ENCODE peak calls at places on chromosomes 12 and 14, in six cellular contexts. One of them, this sample, is unnamed.

GRCh38 chr12:93738199-93739058 is 61.3 kb downstream of the CRADD start:
- DNase-seq in H1: no peak
- DNase-seq in GM12878: no peak
- DNase-seq in K562: no peak
- DNase-seq in SK-N-SH: no peak
- DNase-seq in HepG2: no peak
- DNase-seq in this sample: no peak

GRCh38 chr14:34147461-34147860 is 196.6 kb upstream of the EGLN3 start:
- DNase-seq in H1: no peak
- DNase-seq in GM12878: no peak
- DNase-seq in K562: no peak
- DNase-seq in SK-N-SH: no peak
- DNase-seq in HepG2: no peak
- DNase-seq in this sample: no peak

GRCh38 chr14:106372870-106373657 is 846.7 kb downstream of the TMEM121 start:
- DNase-seq in H1: peak
- DNase-seq in GM12878: no peak
- DNase-seq in K562: peak
- DNase-seq in SK-N-SH: peak
- DNase-seq in HepG2: peak
- DNase-seq in this sample: peak

GRCh38 chr14:88611878-88612277 is 49.0 kb downstream of the ZC3H14 start:
- DNase-seq in H1: no peak
- DNase-seq in GM12878: no peak
- DNase-seq in K562: no peak
- DNase-seq in SK-N-SH: peak
- DNase-seq in HepG2: no peak
- DNase-seq in this sample: no peak

GRCh38 chr14:34629657-34630529 is at the start of gene SNX6:
- DNase-seq in H1: peak
- DNase-seq in GM12878: no peak
- DNase-seq in K562: peak
- DNase-seq in SK-N-SH: peak
- DNase-seq in HepG2: peak
- DNase-seq in this sample: peak

GRCh38 chr12:92431146-92431545 is 271.6 kb upstream of the PLEKHG7 start:
- DNase-seq in H1: no peak
- DNase-seq in GM12878: no peak
- DNase-seq in K562: peak
- DNase-seq in SK-N-SH: no peak
- DNase-seq in HepG2: no peak
- DNase-seq in this sample: no peak

GRCh38 chr12:2185751-2186341 is 133.1 kb downstream of the CACNA1C start:
- DNase-seq in H1: no peak
- DNase-seq in GM12878: no peak
- DNase-seq in K562: no peak
- DNase-seq in SK-N-SH: no peak
- DNase-seq in HepG2: no peak
- DNase-seq in this sample: no peak

GRCh38 chr12:123094349-123095073 is 56.4 kb downstream of the PITPNM2 start:
- DNase-seq in H1: no peak
- DNase-seq in GM12878: no peak
- DNase-seq in K562: peak
- DNase-seq in SK-N-SH: no peak
- DNase-seq in HepG2: peak
- DNase-seq in this sample: no peak

GRCh38 chr14:34012978-34013713 is 62.3 kb upstream of the EGLN3 start:
- DNase-seq in H1: no peak
- DNase-seq in GM12878: peak
- DNase-seq in K562: no peak
- DNase-seq in SK-N-SH: no peak
- DNase-seq in HepG2: no peak
- DNase-seq in this sample: peak

GRCh38 chr14:53032161-53032803 is 81.4 kb upstream of the FERMT2 start:
- DNase-seq in H1: no peak
- DNase-seq in GM12878: no peak
- DNase-seq in K562: no peak
- DNase-seq in SK-N-SH: no peak
- DNase-seq in HepG2: peak
- DNase-seq in this sample: no peak

DNA sequence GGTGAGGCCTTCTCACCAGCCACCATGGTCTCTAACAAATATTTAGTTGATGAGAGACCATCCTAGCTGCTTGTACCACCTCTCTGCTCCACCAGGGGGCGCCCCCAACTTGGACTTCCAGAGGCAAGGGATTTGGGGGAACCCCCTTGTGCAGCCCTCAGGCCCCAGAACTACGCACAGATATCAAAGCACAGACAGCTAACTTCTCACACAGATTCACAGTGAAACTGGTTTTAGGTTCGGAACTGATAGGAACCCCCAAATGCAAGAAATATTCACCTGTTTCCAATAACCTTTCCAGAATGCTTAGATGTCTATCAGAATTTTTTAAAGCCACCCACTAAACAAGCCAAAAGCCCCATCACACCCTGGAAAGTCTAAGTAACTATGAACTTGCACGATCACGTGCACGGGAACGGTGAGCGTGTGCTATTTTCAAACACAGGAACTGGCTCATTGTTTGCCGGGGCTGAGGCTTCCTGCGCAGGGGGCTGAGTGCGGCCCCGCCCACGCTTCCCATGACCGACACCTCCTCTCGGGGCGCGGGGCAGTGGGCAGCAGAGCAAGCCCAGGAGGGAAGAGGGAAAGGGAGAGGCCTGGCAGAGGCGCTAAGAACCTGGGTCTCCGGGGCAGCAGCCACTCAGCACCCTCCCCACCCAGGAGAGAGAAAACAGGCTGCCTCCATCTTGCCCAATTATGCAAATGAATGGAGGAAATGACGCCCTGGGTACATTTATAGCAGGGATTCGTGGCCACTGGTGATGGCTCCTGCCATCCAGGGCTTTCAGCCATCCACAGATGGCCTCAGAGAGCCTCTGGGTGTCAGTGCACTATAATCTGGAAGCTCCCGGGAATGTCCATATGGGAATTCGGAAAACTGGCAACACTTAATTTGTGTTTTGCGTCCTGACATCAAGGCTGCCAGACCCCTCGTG is 79.4 kb upstream of the GPR68 start:
- DNase-seq in H1: peak
- DNase-seq in GM12878: peak
- DNase-seq in K562: peak
- DNase-seq in SK-N-SH: peak
- DNase-seq in HepG2: peak
- DNase-seq in this sample: peak
- TF ChIP-seq POLR2AphosphoS5 in H1: no peak
- TF ChIP-seq POLR2AphosphoS5 in GM12878: peak
- TF ChIP-seq POLR2AphosphoS5 in K562: no peak
- TF ChIP-seq POLR2AphosphoS5 in SK-N-SH: no peak
- TF ChIP-seq POLR2AphosphoS5 in HepG2: no peak
- TF ChIP-seq POLR2AphosphoS5 in this sample: no peak

GRCh38 chr14:91942946-91943345 is 4.5 kb downstream of the FBLN5 start:
- DNase-seq in H1: no peak
- DNase-seq in GM12878: no peak
- DNase-seq in K562: no peak
- DNase-seq in SK-N-SH: no peak
- DNase-seq in HepG2: no peak
- DNase-seq in this sample: no peak

GRCh38 chr14:91946313-91947195 is 940 bp downstream of the FBLN5 start:
- DNase-seq in H1: peak
- DNase-seq in GM12878: no peak
- DNase-seq in K562: no peak
- DNase-seq in SK-N-SH: no peak
- DNase-seq in HepG2: no peak
- DNase-seq in this sample: no peak

GRCh38 chr14:91947196-91948184 is at the start of gene FBLN5:
- DNase-seq in H1: peak
- DNase-seq in GM12878: no peak
- DNase-seq in K562: no peak
- DNase-seq in SK-N-SH: peak
- DNase-seq in HepG2: no peak
- DNase-seq in this sample: no peak

GRCh38 chr14:91942128-91942527 is 5.4 kb downstream of the FBLN5 start:
- DNase-seq in H1: no peak
- DNase-seq in GM12878: no peak
- DNase-seq in K562: no peak
- DNase-seq in SK-N-SH: no peak
- DNase-seq in HepG2: no peak
- DNase-seq in this sample: no peak

GRCh38 chr14:91945776-91946305 is 1.7 kb downstream of the FBLN5 start:
- DNase-seq in H1: no peak
- DNase-seq in GM12878: no peak
- DNase-seq in K562: no peak
- DNase-seq in SK-N-SH: no peak
- DNase-seq in HepG2: no peak
- DNase-seq in this sample: no peak
- H3K27ac ChIP-seq in H1: no peak
- H3K27ac ChIP-seq in GM12878: no peak
- H3K27ac ChIP-seq in K562: no peak
- H3K27ac ChIP-seq in SK-N-SH: peak
- H3K27ac ChIP-seq in HepG2: no peak
- H3K27ac ChIP-seq in this sample: no peak

DNA sequence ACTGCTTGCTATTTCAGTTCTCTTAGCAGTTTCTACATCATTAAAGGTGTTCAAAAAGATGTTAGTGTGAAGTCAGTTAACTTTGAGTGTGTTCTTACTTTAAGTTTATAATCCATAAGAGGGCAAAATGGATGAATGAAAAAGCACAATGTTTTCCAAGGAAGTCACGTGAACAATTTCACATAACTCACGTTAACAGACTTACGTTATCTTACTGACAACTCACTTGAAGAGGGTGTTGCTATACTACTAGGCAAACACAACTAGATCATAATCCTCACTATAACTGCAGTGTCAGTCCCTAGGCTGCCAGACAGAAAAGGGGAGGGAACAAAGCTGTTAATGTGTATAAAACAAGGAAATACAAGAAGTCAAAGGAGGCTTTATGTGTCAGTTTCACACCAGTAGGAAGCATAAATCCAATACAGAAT is 6.4 kb downstream of the SLC2A13 start:
- DNase-seq in H1: no peak
- DNase-seq in GM12878: no peak
- DNase-seq in K562: peak
- DNase-seq in SK-N-SH: no peak
- DNase-seq in HepG2: peak
- DNase-seq in this sample: no peak
- TF ChIP-seq GABPA in H1: no peak
- TF ChIP-seq GABPA in GM12878: no peak
- TF ChIP-seq GABPA in K562: no peak
- TF ChIP-seq GABPA in SK-N-SH: no peak
- TF ChIP-seq GABPA in HepG2: no peak
- TF ChIP-seq GABPA in this sample: no peak

GRCh38 chr14:64727551-64728071 is 23.4 kb downstream of the PLEKHG3 start:
- DNase-seq in H1: no peak
- DNase-seq in GM12878: no peak
- DNase-seq in K562: no peak
- DNase-seq in SK-N-SH: no peak
- DNase-seq in HepG2: no peak
- DNase-seq in this sample: no peak

GRCh38 chr14:64725879-64726584 is 21.8 kb downstream of the PLEKHG3 start:
- DNase-seq in H1: no peak
- DNase-seq in GM12878: no peak
- DNase-seq in K562: no peak
- DNase-seq in SK-N-SH: no peak
- DNase-seq in HepG2: no peak
- DNase-seq in this sample: no peak

GRCh38 chr14:64728106-64728505 is 23.9 kb downstream of the PLEKHG3 start:
- DNase-seq in H1: no peak
- DNase-seq in GM12878: no peak
- DNase-seq in K562: no peak
- DNase-seq in SK-N-SH: no peak
- DNase-seq in HepG2: no peak
- DNase-seq in this sample: no peak

GRCh38 chr14:64725360-64725815 is 21.2 kb downstream of the PLEKHG3 start:
- DNase-seq in H1: no peak
- DNase-seq in GM12878: no peak
- DNase-seq in K562: no peak
- DNase-seq in SK-N-SH: no peak
- DNase-seq in HepG2: no peak
- DNase-seq in this sample: no peak

GRCh38 chr14:64726585-64726890 is 22.3 kb downstream of the PLEKHG3 start:
- DNase-seq in H1: no peak
- DNase-seq in GM12878: no peak
- DNase-seq in K562: no peak
- DNase-seq in SK-N-SH: no peak
- DNase-seq in HepG2: no peak
- DNase-seq in this sample: no peak
- TF ChIP-seq POLR2AphosphoS5 in H1: no peak
- TF ChIP-seq POLR2AphosphoS5 in GM12878: no peak
- TF ChIP-seq POLR2AphosphoS5 in K562: no peak
- TF ChIP-seq POLR2AphosphoS5 in SK-N-SH: no peak
- TF ChIP-seq POLR2AphosphoS5 in HepG2: no peak
- TF ChIP-seq POLR2AphosphoS5 in this sample: no peak

DNA sequence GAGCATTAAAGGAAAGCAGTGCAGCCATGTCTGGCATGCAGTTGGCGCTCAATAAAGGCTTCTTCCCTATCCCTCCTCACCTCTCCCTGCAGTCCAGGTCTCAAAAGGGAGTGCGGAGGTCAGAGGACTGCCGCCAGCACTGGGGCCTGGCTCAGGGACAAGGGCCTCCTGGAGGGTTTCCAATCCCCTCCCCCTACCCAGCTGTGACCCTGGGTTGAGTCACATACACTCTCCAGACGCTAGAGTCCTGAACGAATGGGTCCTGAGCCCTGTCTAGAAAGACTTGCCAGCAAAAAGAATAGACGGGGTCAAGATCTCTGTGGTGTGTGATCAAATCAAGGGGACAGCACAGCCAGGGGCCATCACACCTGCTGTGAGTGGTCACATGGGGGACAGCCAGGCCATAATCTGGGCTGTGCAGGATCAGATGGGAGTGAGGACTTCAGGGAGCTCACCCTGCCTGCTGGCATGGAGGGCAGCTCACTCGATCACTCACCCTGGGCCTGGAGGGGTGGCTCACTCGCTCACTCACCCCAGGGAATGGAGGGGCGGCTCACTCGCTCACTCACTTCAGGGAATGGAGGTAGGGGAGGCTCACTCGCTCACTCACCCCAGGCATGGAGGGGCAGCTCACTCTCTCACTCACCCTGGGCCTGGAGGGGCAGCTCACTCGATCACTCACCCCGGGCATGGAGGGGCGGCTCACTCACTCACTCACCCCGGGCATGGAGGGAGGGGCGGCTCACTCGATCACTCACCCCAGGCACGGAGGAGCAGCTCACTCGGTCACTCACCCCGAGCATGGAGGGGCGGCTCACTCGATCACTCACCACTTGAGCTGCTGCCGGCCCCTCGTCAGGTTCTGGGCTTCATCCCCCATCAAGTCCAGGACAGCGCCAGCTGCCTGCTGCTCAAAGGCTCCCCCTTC is 12.8 kb downstream of the CFAP73 start:
- DNase-seq in H1: no peak
- DNase-seq in GM12878: no peak
- DNase-seq in K562: peak
- DNase-seq in SK-N-SH: peak
- DNase-seq in HepG2: no peak
- DNase-seq in this sample: no peak
- H3K27ac ChIP-seq in H1: peak
- H3K27ac ChIP-seq in GM12878: no peak
- H3K27ac ChIP-seq in K562: no peak
- H3K27ac ChIP-seq in SK-N-SH: no peak
- H3K27ac ChIP-seq in HepG2: no peak
- H3K27ac ChIP-seq in this sample: no peak

This sample was measured in HL-60.